ENCODE peak calls at places on chromosomes 11 and 22, in six cellular contexts. F is GM13976, W is tibial artery, O is lung, U is Caco-2, T is chondrocyte. L is an unnamed sample.

GRCh38 chr22:17159504-17159951 is 451 bp upstream of the HDHD5 start:
- DNase-seq in F (peak; percentile 57), W (peak; percentile 47), O (peak; percentile 61), U (peak; percentile 59), T (no peak), L (peak; percentile 55)

GRCh38 chr22:39205344-39206021 is 39.3 kb downstream of the PDGFB start:
- DNase-seq in F (peak; percentile 63), W (no peak), O (no peak), U (no peak), T (peak; percentile 59), L (no peak)

GRCh38 chr22:49213731-49214352 is 613.8 kb downstream of the BRD1 start:
- DNase-seq in F (no peak), W (no peak), O (no peak), U (no peak), T (peak; percentile 39), L (peak; percentile 7)

GRCh38 chr22:45163074-45163416 is 680 bp upstream of the NUP50 start:
- DNase-seq in F (peak; percentile 45), W (no peak), O (no peak), U (no peak), T (no peak), L (no peak)

GRCh38 chr11:77557553-77557952 is 32.2 kb upstream of the AQP11 start:
- DNase-seq in F (peak; percentile 30), W (no peak), O (no peak), U (peak; percentile 43), T (no peak), L (no peak)

GRCh38 chr11:62954478-62954877 is 30.3 kb downstream of the SLC22A6 start:
- DNase-seq in F (no peak), W (no peak), O (no peak), U (no peak), T (no peak), L (no peak)

GRCh38 chr11:17406082-17406817 is 17.8 kb upstream of the KCNJ11 start:
- DNase-seq in F (no peak), W (no peak), O (peak; percentile 44), U (no peak), T (no peak), L (no peak)

GRCh38 chr22:43826142-43827093 is 14.3 kb upstream of the EFCAB6 start:
- DNase-seq in F (peak; percentile 23), W (peak; percentile 20), O (no peak), U (no peak), T (peak; percentile 79), L (peak; percentile 31)

GRCh38 chr11:27839226-27839913 is 139.1 kb upstream of the BDNF start:
- DNase-seq in F (no peak), W (no peak), O (no peak), U (peak; percentile 9), T (no peak), L (no peak)
- TF ChIP-seq CTCF in F (peak; percentile 5), W (no peak), O (no peak), U (peak; percentile 39), T (peak; percentile 83), L (no peak)

DNA sequence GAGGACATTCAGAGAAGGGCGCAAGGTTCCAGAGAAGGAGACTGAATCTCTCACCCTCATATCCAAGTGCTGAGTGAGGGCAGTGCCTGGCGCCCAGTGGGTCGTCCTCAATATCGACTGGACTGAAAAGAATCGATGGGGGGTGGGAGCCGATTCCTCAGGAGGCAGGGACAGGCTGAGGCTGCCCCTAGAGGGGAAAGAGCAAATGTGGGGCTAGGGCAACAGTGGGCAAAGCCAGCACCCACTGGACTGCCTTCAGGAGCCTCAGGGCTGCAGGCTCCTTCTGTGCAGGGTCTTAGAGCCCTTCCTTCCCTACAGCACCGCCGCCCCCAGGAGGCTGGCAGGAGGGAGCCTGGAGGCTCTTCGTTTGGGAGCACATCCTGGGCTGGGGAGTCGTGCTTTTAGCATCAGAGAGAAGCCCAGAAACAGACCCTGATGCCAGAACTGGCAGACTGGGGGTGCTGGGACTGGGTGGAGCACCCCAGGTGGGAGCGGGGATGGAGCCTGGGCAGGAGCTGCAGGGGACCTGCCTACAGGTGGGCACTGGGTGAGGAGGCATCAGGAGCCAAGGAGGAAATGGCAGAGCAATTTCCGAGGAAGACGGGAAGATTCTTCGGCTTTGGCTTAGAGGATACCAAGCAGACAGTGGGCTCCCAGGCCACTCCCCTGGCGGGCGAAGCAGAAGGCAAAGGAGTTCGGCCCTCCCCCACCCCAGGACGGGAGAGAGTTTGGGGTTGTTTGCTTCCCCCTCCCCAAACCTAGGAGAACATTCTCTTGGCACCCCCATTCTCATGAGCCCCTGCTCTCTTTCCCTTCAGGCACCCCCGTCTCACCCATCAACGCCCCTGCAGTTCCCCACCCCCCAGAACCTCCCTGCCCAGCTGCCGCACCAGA is 1.2 kb downstream of the SYT7 start:
- DNase-seq in F (no peak), W (no peak), O (no peak), U (no peak), T (no peak), L (no peak)
- TF ChIP-seq CTCF in F (no peak), W (no peak), O (no peak), U (no peak), T (no peak), L (no peak)

GRCh38 chr11:48095779-48096470 is 115.6 kb downstream of the PTPRJ start:
- DNase-seq in F (no peak), W (no peak), O (no peak), U (no peak), T (no peak), L (no peak)

GRCh38 chr11:48098024-48098423 is 117.7 kb downstream of the PTPRJ start:
- DNase-seq in F (no peak), W (no peak), O (no peak), U (no peak), T (no peak), L (no peak)

GRCh38 chr11:48094643-48095339 is 114.4 kb downstream of the PTPRJ start:
- DNase-seq in F (no peak), W (no peak), O (no peak), U (no peak), T (no peak), L (no peak)

GRCh38 chr11:48093795-48094642 is 113.7 kb downstream of the PTPRJ start:
- DNase-seq in F (no peak), W (no peak), O (no peak), U (peak; percentile 40), T (no peak), L (no peak)

GRCh38 chr11:48096588-48097525 is 116.5 kb downstream of the PTPRJ start:
- DNase-seq in F (no peak), W (no peak), O (no peak), U (no peak), T (no peak), L (no peak)
- TF ChIP-seq CTCF in F (no peak), W (no peak), O (no peak), U (no peak), T (no peak), L (no peak)

DNA sequence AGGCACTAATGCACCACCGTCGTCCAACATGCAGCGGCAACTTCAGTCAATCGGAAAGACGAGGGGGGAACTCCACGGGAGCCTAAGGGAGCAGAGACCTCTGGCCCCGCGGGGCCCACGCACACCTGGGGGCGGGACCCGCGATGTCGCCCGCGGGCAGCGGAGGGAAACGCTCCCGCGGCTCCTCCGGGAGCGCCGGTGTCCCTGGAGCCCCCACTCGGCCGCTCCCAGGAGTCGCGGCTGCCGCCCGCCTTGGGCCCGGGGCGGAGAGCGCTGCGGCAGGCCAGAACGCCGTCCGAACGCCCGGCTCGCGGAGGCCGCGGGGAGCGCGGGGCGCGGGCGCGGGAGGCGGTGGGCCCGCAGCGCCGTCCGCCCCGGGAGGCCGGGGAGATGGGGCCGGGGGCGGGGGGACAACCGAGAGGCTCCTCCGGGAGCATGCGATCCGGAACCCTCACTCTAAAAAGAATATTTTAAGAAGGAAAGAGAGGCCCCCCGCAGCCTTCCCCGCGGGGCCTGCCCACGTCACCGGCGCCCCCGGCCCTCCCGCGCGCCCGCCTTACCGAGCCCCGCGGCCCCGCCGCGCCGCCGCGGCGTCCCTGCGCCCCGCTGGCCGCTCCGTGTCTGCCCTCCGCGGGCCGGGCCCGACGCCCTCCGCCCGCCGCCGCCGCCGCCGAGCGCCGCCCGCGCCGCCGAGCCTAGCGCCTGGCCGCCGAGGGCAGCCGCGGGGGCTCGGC is 86.6 kb upstream of the ARHGAP32 start:
- DNase-seq in F (peak; percentile 34), W (no peak), O (no peak), U (peak; percentile 70), T (no peak), L (peak; percentile 43)
- TF ChIP-seq CTCF in F (no peak), W (no peak), O (no peak), U (peak; percentile 22), T (peak; percentile 43), L (no peak)

DNA sequence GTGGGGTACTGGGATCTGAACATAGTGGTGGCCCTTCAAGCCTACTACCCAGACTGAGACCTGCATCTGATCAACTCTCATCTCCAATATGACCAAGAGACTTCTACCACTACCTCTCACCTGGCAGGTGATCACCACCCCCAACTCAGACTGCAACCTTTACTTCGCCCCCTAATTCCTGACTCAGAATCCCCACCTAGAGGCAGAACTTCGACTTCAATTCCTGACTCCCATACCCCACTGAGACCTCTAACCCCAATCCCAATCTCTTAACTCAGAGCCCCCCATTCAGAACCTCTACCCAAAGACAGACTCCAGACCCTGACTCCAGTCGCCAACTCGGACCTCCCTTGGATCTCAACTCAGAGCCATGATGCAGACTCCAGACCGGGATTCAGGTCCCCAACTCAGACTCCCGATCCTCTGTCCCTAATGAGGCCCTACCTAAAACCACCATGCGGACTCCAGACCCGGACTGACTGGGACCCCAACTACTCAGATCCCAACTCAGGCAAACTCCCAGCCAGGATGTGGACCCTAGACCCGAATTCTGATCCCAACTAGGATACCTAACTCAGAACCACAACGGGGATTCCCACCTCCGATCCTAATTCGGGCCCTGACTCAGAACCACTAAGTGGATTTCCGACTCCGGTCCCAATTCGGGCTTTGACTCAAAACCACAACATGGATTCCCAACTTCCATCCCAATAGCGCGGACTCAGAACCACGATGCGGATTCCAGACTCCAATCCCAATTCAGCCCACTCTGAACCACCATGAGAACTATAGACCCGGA is 1.2 kb downstream of the KCNQ1OT1 start:
- DNase-seq in F (no peak), W (peak; percentile 14), O (no peak), U (peak; percentile 32), T (peak; percentile 28), L (no peak)
- TF ChIP-seq CTCF in F (no peak), W (no peak), O (no peak), U (no peak), T (no peak), L (no peak)

L was measured in mesothelial cell of epicardium.